ENCODE peak calls at places on chromosomes 4 and X, in eight cellular contexts. C is amniotic stem cell, Z is Right ventricle myocardium superior, Q is kidney tubule cell, U is activated gamma-delta T cell treated with Interleukin-2 at 50 U/mL for 16 hours, F is stromal cell of bone marrow, R is lung, D is AG08395. Y is an unnamed sample.

GRCh38 chr4:79249879-79250503 is 75.9 kb downstream of the NAA11 start:
- DNase-seq in R (no peak), Z (no peak), Q (peak; percentile 17), F (no peak), U (no peak), C (no peak), D (no peak), Y (no peak)

GRCh38 chr4:83255584-83255983 is 29.0 kb downstream of the COQ2 start:
- DNase-seq in R (no peak), U (no peak), D (peak; percentile 37), Q (peak; percentile 77), Z (no peak), F (peak; percentile 51), C (no peak), Y (no peak)

GRCh38 chrX:102546818-102547493 is 30.4 kb upstream of the TMSB15A start:
- DNase-seq in C (no peak), R (no peak), F (no peak), Z (no peak), Q (no peak), D (no peak), U (no peak), Y (no peak)

GRCh38 chrX:45803383-45803921 is 602.8 kb upstream of the DIPK2B start:
- DNase-seq in U (no peak), F (peak; percentile 91), R (no peak), D (peak; percentile 76), C (peak; percentile 34), Z (no peak), Q (peak; percentile 93), Y (no peak)

GRCh38 chr4:142696334-142697122 is 149.6 kb downstream of the INPP4B start:
- DNase-seq in U (no peak), D (no peak), Z (no peak), Q (no peak), C (no peak), F (no peak), R (no peak), Y (no peak)

GRCh38 chr4:61214680-61215079 is 14.6 kb downstream of the ADGRL3 start:
- DNase-seq in D (no peak), C (no peak), Z (no peak), F (no peak), R (no peak), U (no peak), Q (no peak), Y (no peak)

GRCh38 chr4:154341448-154341847 is 150.2 kb downstream of the DCHS2 start:
- DNase-seq in R (no peak), Q (no peak), D (no peak), C (no peak), F (no peak), Z (no peak), U (no peak), Y (no peak)

GRCh38 chr4:15945516-15945915 is 7.0 kb upstream of the FGFBP1 start:
- DNase-seq in U (no peak), R (no peak), C (no peak), F (no peak), D (no peak), Z (no peak), Q (peak; percentile 15), Y (no peak)

GRCh38 chrX:94830717-94831116 is 1156.7 kb downstream of the FAM133A start:
- DNase-seq in Q (no peak), Z (no peak), C (no peak), R (no peak), U (no peak), F (no peak), D (no peak), Y (no peak)

GRCh38 chr4:19729873-19730735 is 521.6 kb upstream of the SLIT2 start:
- DNase-seq in U (no peak), C (no peak), Q (no peak), R (no peak), Z (no peak), F (peak; percentile 48), D (peak; percentile 6), Y (no peak)

GRCh38 chrX:33725556-33726232 is 406.4 kb downstream of the FAM47A start:
- DNase-seq in R (no peak), Q (peak; percentile 17), Z (peak; percentile 36), U (no peak), D (no peak), C (no peak), F (no peak), Y (no peak)

GRCh38 chr4:158255727-158256324 is 45.5 kb downstream of the TMEM144 start:
- DNase-seq in C (peak; percentile 34), F (peak; percentile 44), Z (no peak), Q (peak; percentile 54), D (peak; percentile 62), R (no peak), U (no peak), Y (no peak)